ENCODE peak calls at places on chromosome 18, in four cellular contexts. Q is HFF-Myc, Y is A549, B is GM12865. T is an unnamed sample.

GRCh38 chr18:23864620-23865019 is 149.9 kb upstream of the TTC39C start:
- DNase-seq in Q (no peak), Y (no peak), B (peak; percentile 56), T (no peak)

GRCh38 chr18:58838165-58838860 is 26.4 kb upstream of the ZNF532 start:
- DNase-seq in Q (no peak), Y (no peak), B (no peak), T (no peak)

GRCh38 chr18:77110400-77110799 is 22.2 kb downstream of the MBP start:
- DNase-seq in Q (no peak), Y (no peak), B (no peak), T (no peak)

GRCh38 chr18:69400253-69400975 is at the start of gene DOK6:
- DNase-seq in Q (peak; percentile 6), Y (peak; percentile 12), B (no peak), T (peak; percentile 77)

GRCh38 chr18:5413447-5413846 is 117.9 kb upstream of the ZBTB14 start:
- DNase-seq in Q (no peak), Y (no peak), B (no peak), T (no peak)

GRCh38 chr18:50507120-50507590 is 52.7 kb upstream of the MAPK4 start:
- DNase-seq in Q (no peak), Y (peak; percentile 18), B (peak; percentile 39), T (peak; percentile 38)

GRCh38 chr18:9380101-9380500 is 45.5 kb downstream of the TWSG1 start:
- DNase-seq in Q (peak; percentile 42), Y (no peak), B (no peak), T (no peak)

GRCh38 chr18:63339920-63340484 is 20.4 kb upstream of the BCL2 start:
- DNase-seq in Q (no peak), Y (no peak), B (peak; percentile 66), T (peak; percentile 51)

GRCh38 chr18:57009836-57010235 is 137.1 kb upstream of the BOD1L2 start:
- DNase-seq in Q (no peak), Y (no peak), B (no peak), T (no peak)

GRCh38 chr18:5075297-5075696 is 121.8 kb downstream of the AKAIN1 start:
- DNase-seq in Q (no peak), Y (no peak), B (no peak), T (no peak)

GRCh38 chr18:56637897-56638231 is 528 bp downstream of the TXNL1 start:
- DNase-seq in Q (no peak), Y (no peak), B (no peak), T (no peak)

GRCh38 chr18:74994502-74995403 is 214.2 kb downstream of the PTGR3 start:
- DNase-seq in Q (no peak), Y (no peak), B (peak; percentile 77), T (no peak)

GRCh38 chr18:60064271-60064670 is 164.5 kb downstream of the PMAIP1 start:
- DNase-seq in Q (no peak), Y (no peak), B (no peak), T (no peak)

GRCh38 chr18:23850215-23850614 is 161.0 kb downstream of the LAMA3 start:
- DNase-seq in Q (no peak), Y (no peak), B (no peak), T (no peak)

GRCh38 chr18:57813245-57813644 is 10.1 kb upstream of the ATP8B1 start:
- DNase-seq in Q (peak; percentile 94), Y (peak; percentile 44), B (no peak), T (peak; percentile 91)

GRCh38 chr18:76589309-76589708 is 94.3 kb upstream of the ZNF516 start:
- DNase-seq in Q (no peak), Y (no peak), B (no peak), T (no peak)

GRCh38 chr18:35875566-35875965 is 96.9 kb upstream of the RMP24 start:
- DNase-seq in Q (no peak), Y (no peak), B (no peak), T (no peak)

GRCh38 chr18:69876490-69876889 is 71.2 kb downstream of the CD226 start:
- DNase-seq in Q (no peak), Y (no peak), B (no peak), T (no peak)

GRCh38 chr18:56214706-56215105 is 423.7 kb downstream of the TXNL1 start:
- DNase-seq in Q (no peak), Y (no peak), B (no peak), T (no peak)

GRCh38 chr18:5237723-5238370 is 40.8 kb upstream of the AKAIN1 start:
- DNase-seq in Q (peak; percentile 52), Y (peak; percentile 18), B (peak; percentile 95), T (peak; percentile 92)

GRCh38 chr18:45090526-45091140 is 409.9 kb downstream of the SETBP1 start:
- DNase-seq in Q (no peak), Y (no peak), B (no peak), T (no peak)

GRCh38 chr18:44840053-44840826 is 159.6 kb downstream of the SETBP1 start:
- DNase-seq in Q (no peak), Y (no peak), B (no peak), T (peak; percentile 43)

GRCh38 chr18:907171-907879 is 2.7 kb downstream of the ADCYAP1 start:
- DNase-seq in Q (no peak), Y (no peak), B (no peak), T (no peak)

GRCh38 chr18:845152-845819 is 33.2 kb upstream of the YES1 start:
- DNase-seq in Q (peak; percentile 91), Y (peak; percentile 16), B (no peak), T (peak; percentile 91)

GRCh38 chr18:3151379-3152264 is 68.1 kb downstream of the MYOM1 start:
- DNase-seq in Q (peak; percentile 11), Y (peak; percentile 17), B (peak; percentile 45), T (peak; percentile 63)

GRCh38 chr18:74116628-74117554 is 30.7 kb downstream of the FBXO15 start:
- DNase-seq in Q (no peak), Y (no peak), B (peak; percentile 23), T (peak; percentile 66)

GRCh38 chr18:79778291-79778791 is 19.4 kb upstream of the KCNG2 start:
- DNase-seq in Q (no peak), Y (no peak), B (no peak), T (no peak)

GRCh38 chr18:79528296-79528695 is 132.6 kb downstream of the NFATC1 start:
- DNase-seq in Q (no peak), Y (no peak), B (no peak), T (no peak)

GRCh38 chr18:10060469-10060782 is 146.6 kb downstream of the VAPA start:
- DNase-seq in Q (no peak), Y (no peak), B (no peak), T (no peak)

GRCh38 chr18:68316636-68317035 is 398.3 kb downstream of the TMX3 start:
- DNase-seq in Q (no peak), Y (no peak), B (no peak), T (peak; percentile 23)

GRCh38 chr18:59272221-59272888 is 899 bp downstream of the RAX start:
- DNase-seq in Q (no peak), Y (no peak), B (peak; percentile 18), T (no peak)

GRCh38 chr18:74766233-74766632 is 168.6 kb downstream of the ZNF407 start:
- DNase-seq in Q (no peak), Y (no peak), B (no peak), T (no peak)

GRCh38 chr18:57784034-57784815 is 18.9 kb downstream of the ATP8B1 start:
- DNase-seq in Q (no peak), Y (no peak), B (no peak), T (peak; percentile 92)

GRCh38 chr18:54775686-54776085 is 52.6 kb upstream of the RAB27B start:
- DNase-seq in Q (peak; percentile 42), Y (peak; percentile 62), B (no peak), T (peak; percentile 93)

DNA sequence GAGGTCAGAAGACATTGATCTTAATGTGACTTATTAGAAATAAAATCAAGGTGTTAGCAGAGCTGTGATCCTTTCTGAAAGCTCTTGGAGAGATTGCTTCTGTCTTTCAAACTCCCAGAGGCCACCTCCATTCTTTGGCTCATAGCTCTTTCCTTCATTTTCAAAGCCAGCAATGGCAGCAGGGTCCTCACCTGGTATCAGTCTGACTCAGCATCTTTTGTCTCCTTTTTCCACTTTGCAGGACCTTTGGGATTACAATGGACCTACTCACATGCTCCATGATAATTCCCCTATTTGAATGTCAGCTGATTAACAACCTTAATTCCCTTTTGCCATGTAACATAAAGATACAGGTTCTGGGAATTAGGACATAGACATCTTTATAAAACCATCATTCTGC is 6.8 kb upstream of the CDH20 start:
- DNase-seq in Q (no peak), Y (no peak), B (no peak), T (no peak)
- H3K4me3 ChIP-seq in Q (no peak overlapping the region), Y (no peak overlapping the region), B (no peak overlapping the region), T (no peak overlapping the region)

DNA sequence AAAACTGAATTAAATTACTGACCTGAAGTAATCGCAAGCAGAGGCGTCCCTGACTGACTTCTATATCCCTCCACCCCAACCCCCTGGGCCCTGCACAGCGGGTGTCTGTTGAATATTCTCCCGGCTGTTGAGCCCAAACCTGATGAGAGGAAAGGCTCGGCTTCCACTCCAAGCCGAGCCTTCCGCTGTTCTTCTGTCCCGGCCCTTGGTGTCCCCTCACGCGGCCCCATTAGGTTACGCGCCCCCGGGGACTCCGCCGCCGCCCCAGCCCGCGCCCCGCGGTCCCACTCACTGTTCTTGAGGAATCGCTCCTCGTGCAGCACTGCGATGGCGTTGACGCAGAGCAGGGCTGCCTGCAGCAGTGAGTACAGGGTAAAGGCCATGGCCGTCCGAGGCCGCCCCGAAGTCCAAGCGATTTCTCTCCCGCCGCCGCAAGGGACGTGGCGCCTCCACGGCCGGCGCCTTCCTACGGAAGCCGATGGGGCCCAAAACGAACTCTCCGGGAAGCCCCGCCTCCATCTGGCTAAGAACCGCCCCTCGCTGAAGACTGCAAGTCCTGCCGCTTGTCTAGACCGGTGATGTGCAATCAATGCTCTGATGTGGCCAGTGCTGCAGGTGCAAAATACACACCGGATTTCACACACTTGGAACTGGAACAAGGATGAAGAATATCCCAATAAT is at the start of gene IER3IP1:
- DNase-seq in Q (peak; percentile 45), Y (peak; percentile 69), B (peak; percentile 95), T (peak; percentile 94)
- TF ChIP-seq CTCF in Q (no peak), Y (no peak), B (no peak), T (peak; percentile 3)

DNA sequence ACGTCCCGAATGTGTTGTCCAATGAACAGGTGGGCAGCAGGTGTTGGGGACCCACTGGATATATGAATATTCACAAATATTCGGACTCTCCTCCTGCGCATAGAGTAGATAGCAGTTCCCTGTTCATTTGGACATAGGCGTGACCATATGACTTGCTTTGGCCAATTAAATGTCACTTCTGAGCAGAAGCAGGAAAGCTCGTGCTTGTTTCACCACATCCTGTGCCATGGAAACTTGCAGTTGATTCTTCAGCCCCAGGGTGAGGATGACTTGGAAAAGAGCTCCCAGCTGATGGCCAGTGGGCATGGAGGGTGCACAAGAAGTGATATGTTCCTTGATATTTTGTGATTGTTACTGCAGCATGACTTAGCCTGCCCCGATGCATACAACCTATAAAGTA is 52.6 kb downstream of the PTPRM start:
- DNase-seq in Q (no peak), Y (no peak), B (no peak), T (no peak)
- H3K4me3 ChIP-seq in Q (no peak overlapping the region), Y (no peak overlapping the region), B (no peak overlapping the region), T (no peak overlapping the region)

DNA sequence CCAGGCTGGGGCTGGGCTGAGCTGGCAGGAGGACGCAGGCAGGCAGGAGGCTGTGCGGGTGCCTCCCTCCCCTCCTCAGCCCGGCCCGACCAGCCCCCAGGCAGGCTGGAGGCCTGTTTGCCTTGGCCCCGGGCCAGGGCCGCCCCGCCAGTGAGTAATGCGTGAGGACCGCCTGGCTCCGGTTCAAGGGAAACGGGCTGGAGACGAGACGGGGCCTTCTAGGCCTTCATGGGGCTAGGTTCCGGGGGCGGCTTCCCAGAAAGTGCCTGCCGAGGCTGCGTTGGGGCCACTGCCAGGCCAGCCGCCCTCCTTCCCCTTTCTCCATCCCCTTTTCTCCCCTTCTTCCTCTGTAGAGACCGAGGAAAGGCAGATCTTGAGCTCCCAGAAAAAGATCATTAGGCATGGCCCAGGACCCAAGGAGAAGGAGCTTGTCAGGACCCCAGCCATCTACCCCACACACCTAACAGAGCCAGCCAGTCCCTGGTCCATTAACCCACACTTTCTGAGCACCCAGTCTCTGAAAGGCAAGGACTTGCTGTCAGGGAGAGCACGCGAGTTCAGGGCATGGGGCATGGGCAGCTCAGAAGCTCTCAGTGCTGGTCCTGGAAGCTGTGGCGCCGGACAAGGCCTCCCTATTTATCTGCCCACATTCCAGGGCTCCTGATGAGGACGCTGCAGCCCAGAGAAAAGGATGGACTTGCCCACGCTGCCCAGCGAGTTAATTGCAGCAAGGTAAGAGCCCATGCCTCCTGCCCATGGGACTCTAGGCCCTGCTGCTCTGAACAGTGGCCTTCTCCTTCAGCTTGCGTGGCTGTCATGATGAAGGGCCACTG is 48.5 kb downstream of the SMAD7 start:
- DNase-seq in Q (peak; percentile 43), Y (peak; percentile 52), B (no peak), T (peak; percentile 95)
- TF ChIP-seq CTCF in Q (no peak), Y (no peak), B (no peak), T (no peak)

T was measured in fibroblast of pulmonary artery.